ENCODE peak calls at places on chromosomes 1 and 21, in five cellular contexts. S is uterus, X is body of pancreas, U is upper lobe of left lung, C is transverse colon. Z is an unnamed sample.

GRCh38 chr1:197441990-197442389 is 173.9 kb downstream of the CRB1 start:
- DNase-seq in S (no peak), X (no peak), U (no peak), C (no peak), Z (no peak)

GRCh38 chr1:30652151-30652915 is 71.1 kb downstream of the MATN1 start:
- DNase-seq in S (no peak), X (peak; percentile 30), U (no peak), C (no peak), Z (no peak)

GRCh38 chr1:214125819-214126218 is 138.0 kb downstream of the PROX1 start:
- DNase-seq in S (no peak), X (no peak), U (no peak), C (no peak), Z (no peak)

GRCh38 chr1:10360045-10360444 is 38.8 kb upstream of the PGD start:
- DNase-seq in S (no peak), X (no peak), U (no peak), C (no peak), Z (no peak)

GRCh38 chr1:38153426-38154088 is 107.0 kb upstream of the POU3F1 start:
- DNase-seq in S (no peak), X (no peak), U (no peak), C (no peak), Z (no peak)

GRCh38 chr1:189185077-189185476 is 1292.6 kb downstream of the BRINP3 start:
- DNase-seq in S (no peak), X (no peak), U (no peak), C (no peak), Z (no peak)

GRCh38 chr1:155313266-155313665 is 4.6 kb downstream of the FDPS start:
- DNase-seq in S (no peak), X (no peak), U (no peak), C (no peak), Z (no peak)

GRCh38 chr21:16061194-16061593 is 331.4 kb downstream of the USP25 start:
- DNase-seq in S (no peak), X (no peak), U (no peak), C (no peak), Z (no peak)

GRCh38 chr1:53777272-53777671 is 38.3 kb upstream of the GLIS1 start:
- DNase-seq in S (no peak), X (no peak), U (no peak), C (no peak), Z (no peak)

GRCh38 chr1:115251856-115252255 is 86.2 kb downstream of the NGF start:
- DNase-seq in S (peak; percentile 34), X (no peak), U (no peak), C (no peak), Z (no peak)

GRCh38 chr1:169047074-169047473 is 59.4 kb upstream of the ATP1B1 start:
- DNase-seq in S (no peak), X (no peak), U (peak; percentile 38), C (peak; percentile 34), Z (no peak)

GRCh38 chr1:60894121-60894520 is 188.2 kb upstream of the NFIA start:
- DNase-seq in S (no peak), X (no peak), U (no peak), C (peak; percentile 29), Z (no peak)

GRCh38 chr1:7424352-7424890 is 346.7 kb upstream of the VAMP3 start:
- DNase-seq in S (no peak), X (peak; percentile 56), U (peak; percentile 11), C (no peak), Z (no peak)

GRCh38 chr21:33158654-33159053 is 71.1 kb upstream of the IFNAR2 start:
- DNase-seq in S (no peak), X (no peak), U (no peak), C (no peak), Z (no peak)

GRCh38 chr1:15007842-15008241 is 145.7 kb upstream of the TMEM51 start:
- DNase-seq in S (no peak), X (no peak), U (no peak), C (no peak), Z (no peak)

GRCh38 chr1:175146535-175147213 is 45.9 kb downstream of the KIAA0040 start:
- DNase-seq in S (peak; percentile 64), X (peak; percentile 73), U (peak; percentile 62), C (peak; percentile 68), Z (no peak)

GRCh38 chr1:197919523-197920301 is 2.5 kb downstream of the LHX9 start:
- DNase-seq in S (no peak), X (no peak), U (no peak), C (no peak), Z (no peak)

GRCh38 chr1:230790026-230790425 is 42.8 kb downstream of the CAPN9 start:
- DNase-seq in S (no peak), X (no peak), U (no peak), C (no peak), Z (no peak)

GRCh38 chr21:45427331-45428271 is 22.6 kb downstream of the COL18A1 start:
- DNase-seq in S (peak; percentile 89), X (peak; percentile 66), U (no peak), C (peak; percentile 50), Z (no peak)

GRCh38 chr1:31586376-31587327 is 10.3 kb downstream of the TINAGL1 start:
- DNase-seq in S (no peak), X (no peak), U (no peak), C (no peak), Z (no peak)

GRCh38 chr1:202224453-202224852 is 30.9 kb downstream of the LGR6 start:
- DNase-seq in S (no peak), X (no peak), U (no peak), C (no peak), Z (no peak)

GRCh38 chr21:18725653-18726052 is 322.1 kb upstream of the TMPRSS15 start:
- DNase-seq in S (no peak), X (no peak), U (no peak), C (no peak), Z (no peak)

GRCh38 chr1:156097499-156098178 is 15.4 kb upstream of the MEX3A start:
- DNase-seq in S (no peak), X (no peak), U (no peak), C (no peak), Z (no peak)

GRCh38 chr1:240190881-240191385 is 99.2 kb downstream of the FMN2 start:
- DNase-seq in S (peak; percentile 31), X (no peak), U (no peak), C (peak; percentile 15), Z (no peak)

GRCh38 chr1:180981596-180982387 is 40.9 kb downstream of the STX6 start:
- DNase-seq in S (no peak), X (no peak), U (peak; percentile 85), C (no peak), Z (no peak)

GRCh38 chr1:110087812-110088738 is 17.6 kb upstream of the ALX3 start:
- DNase-seq in S (no peak), X (peak; percentile 61), U (no peak), C (peak; percentile 47), Z (no peak)

GRCh38 chr1:1883092-1883858 is 7.6 kb downstream of the GNB1 start:
- DNase-seq in S (no peak), X (no peak), U (no peak), C (no peak), Z (no peak)

GRCh38 chr1:1879942-1880341 is 10.9 kb downstream of the GNB1 start:
- DNase-seq in S (no peak), X (no peak), U (no peak), C (no peak), Z (no peak)

GRCh38 chr1:1880617-1881312 is 10.1 kb downstream of the GNB1 start:
- DNase-seq in S (no peak), X (no peak), U (no peak), C (no peak), Z (no peak)

GRCh38 chr1:1877852-1878436 is 12.9 kb downstream of the GNB1 start:
- DNase-seq in S (no peak), X (no peak), U (no peak), C (no peak), Z (no peak)

GRCh38 chr1:1881727-1882126 is 9.2 kb downstream of the GNB1 start:
- DNase-seq in S (no peak), X (no peak), U (no peak), C (peak; percentile 66), Z (no peak)
- H3K4me1 ChIP-seq in S (no peaks in the 10 kb centered on the region), X (peaks cover 50% of the 10 kb centered on the region), U (peaks cover 54% of the 10 kb centered on the region), C (peaks cover 52% of the 10 kb centered on the region), Z (peaks cover 21% of the 10 kb centered on the region)

DNA sequence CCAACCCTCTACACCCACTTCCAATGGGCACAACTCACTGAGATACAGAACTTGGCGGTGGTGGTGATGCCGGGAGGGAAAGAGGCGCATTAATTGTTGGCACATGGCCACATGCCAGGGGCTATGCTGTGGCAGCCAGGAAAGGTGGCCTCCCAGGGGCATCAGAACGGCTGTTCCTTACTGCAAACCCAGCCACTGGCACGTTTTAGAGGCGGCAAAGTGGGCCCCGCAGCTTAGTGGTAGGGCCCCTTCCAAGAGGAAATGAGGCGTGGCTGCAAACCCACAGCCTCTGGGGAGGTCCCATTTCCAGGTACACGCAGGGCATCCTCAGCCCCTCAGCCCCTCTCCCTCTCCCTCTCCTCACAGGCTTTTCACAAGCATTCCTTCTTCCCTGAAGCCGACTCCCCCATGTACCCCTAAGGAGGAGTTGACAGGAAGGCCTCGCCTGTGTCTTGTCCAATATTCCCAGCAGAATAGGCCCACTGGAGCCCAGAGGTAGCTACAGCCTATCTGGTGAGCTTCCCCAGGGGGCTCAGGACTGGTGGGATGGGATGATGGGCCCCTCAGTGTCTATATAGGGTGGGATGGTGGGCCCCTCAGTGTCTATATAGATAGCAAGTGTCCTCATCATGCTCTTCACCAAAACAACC is 166.2 kb downstream of the CLIC6 start:
- DNase-seq in S (no peak), X (no peak), U (no peak), C (no peak), Z (no peak)
- H3K36me3 ChIP-seq in S (no peaks in the 10 kb centered on the region), X (no peaks in the 10 kb centered on the region), U (peaks cover 15% of the 10 kb centered on the region), C (no peaks in the 10 kb centered on the region), Z (no peaks in the 10 kb centered on the region)

DNA sequence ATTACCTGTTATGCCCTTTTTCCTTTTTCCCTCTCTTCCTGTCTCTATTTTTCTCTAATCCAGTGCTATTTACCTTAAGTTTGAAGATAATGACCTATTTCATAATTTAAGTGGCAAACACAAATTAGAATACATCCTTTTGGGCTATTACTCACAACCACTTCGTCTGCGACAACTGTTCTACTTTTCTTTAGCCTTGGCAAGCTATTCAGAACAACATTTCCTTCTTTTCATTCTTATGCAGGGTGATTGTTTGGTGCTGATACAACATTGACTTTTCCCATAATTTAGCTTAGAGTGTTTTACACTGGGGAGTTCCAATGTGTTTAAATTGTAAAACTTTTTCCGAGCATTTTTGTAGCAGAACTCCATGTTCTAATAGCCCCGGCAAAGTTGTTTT is 86.6 kb upstream of the S1PR1 start:
- DNase-seq in S (no peak), X (no peak), U (no peak), C (no peak), Z (no peak)
- TF ChIP-seq POLR2A in S (no peak), X (no peak), U (no peak), C (no peak), Z (no peak)

DNA sequence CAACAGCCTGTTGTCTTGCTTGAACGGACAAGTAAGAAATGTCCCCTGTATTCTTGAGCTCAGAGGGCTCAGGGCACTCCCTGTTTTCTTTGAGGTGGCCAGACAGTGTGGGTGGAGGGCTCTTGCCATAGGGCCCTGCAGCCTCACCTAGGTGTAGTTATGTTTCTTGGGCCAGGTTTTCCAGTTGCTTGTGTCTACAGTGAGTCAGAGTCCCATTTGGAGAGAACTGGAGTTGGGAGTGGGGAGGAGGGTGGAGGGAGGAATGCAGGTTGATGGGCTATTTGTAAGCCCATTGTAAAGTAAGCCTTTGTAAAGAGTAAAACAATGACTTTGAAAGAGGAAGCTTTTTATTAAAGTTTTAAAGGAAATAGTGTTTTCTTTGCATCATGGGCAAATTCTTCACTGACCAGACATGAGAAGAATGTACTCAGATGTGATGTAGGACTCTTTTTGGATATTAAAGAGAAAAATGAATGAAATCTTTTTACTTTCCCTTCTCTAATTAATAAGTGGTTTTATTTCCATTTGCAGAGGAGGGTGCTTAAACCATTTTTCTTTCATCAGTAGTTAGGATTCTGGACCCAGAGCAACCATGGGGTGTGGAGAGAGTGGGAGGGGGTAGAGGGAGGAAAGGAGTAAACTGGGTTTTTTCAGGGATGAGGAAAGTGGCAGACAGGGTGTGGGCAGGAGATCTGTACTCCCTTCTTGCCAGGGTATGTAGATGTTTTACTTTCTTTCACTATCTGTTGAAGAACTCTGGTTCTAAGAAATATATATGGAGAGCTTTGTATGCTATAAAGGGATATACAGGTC is 45.1 kb upstream of the MACF1 start:
- DNase-seq in S (no peak), X (peak; percentile 40), U (peak; percentile 84), C (peak; percentile 56), Z (no peak)
- H3K4me1 ChIP-seq in S (peaks cover 13% of the 10 kb centered on the region), X (peaks cover 60% of the 10 kb centered on the region), U (peaks cover 52% of the 10 kb centered on the region), C (peaks cover 29% of the 10 kb centered on the region), Z (peaks cover 61% of the 10 kb centered on the region)

Z was measured in esophagus squamous epithelium.